ENCODE peak calls at places on chromosomes 6 and 20, in nine cellular contexts. E is GM23248, H is neural progenitor cell, N is PC-3, P is OCI-LY7, W is HCT116, I is MM.1S, Y is SK-N-SH, M is hepatocyte. L is an unnamed sample.

GRCh38 chr6:110744991-110745390 is 70.3 kb downstream of the CDK19 start:
- DNase-seq in E (no peak), H (no peak), N (no peak), P (no peak), W (no peak), I (no peak), Y (no peak), M (no peak), L (no peak)

GRCh38 chr6:106557837-106558236 is 71.5 kb downstream of the RTN4IP1 start:
- DNase-seq in E (peak), H (no peak), N (no peak), P (no peak), W (no peak), I (no peak), Y (no peak), M (no peak), L (no peak)

GRCh38 chr6:63527658-63528514 is 44.4 kb upstream of the LOC128125822 start:
- DNase-seq in E (peak), H (no peak), N (peak), P (no peak), W (peak), I (no peak), Y (no peak), M (peak), L (no peak)

GRCh38 chr6:74073429-74073828 is 377.4 kb downstream of the CD109 start:
- DNase-seq in E (peak), H (no peak), N (peak), P (no peak), W (peak), I (no peak), Y (no peak), M (peak), L (no peak)

GRCh38 chr6:124002377-124003081 is 198.9 kb downstream of the NKAIN2 start:
- DNase-seq in E (no peak), H (no peak), N (no peak), P (no peak), W (no peak), I (peak), Y (no peak), M (peak), L (no peak)

GRCh38 chr6:56802570-56802969 is 152.3 kb upstream of the BEND6 start:
- DNase-seq in E (peak), H (no peak), N (peak), P (no peak), W (no peak), I (no peak), Y (no peak), M (no peak), L (no peak)

GRCh38 chr6:168716581-168716980 is 275.6 kb downstream of the SMOC2 start:
- DNase-seq in E (no peak), H (no peak), N (no peak), P (no peak), W (no peak), I (no peak), Y (no peak), M (no peak), L (no peak)

GRCh38 chr20:23601715-23602114 is 4.0 kb downstream of the CST9 start:
- DNase-seq in E (no peak), H (no peak), N (no peak), P (no peak), W (no peak), I (no peak), Y (no peak), M (no peak), L (no peak)

GRCh38 chr6:166757226-166758135 is 130.4 kb upstream of the RPS6KA2 start:
- DNase-seq in E (peak), H (peak), N (no peak), P (no peak), W (no peak), I (no peak), Y (peak), M (peak), L (no peak)

GRCh38 chr6:125670586-125670985 is 78.8 kb upstream of the HEY2 start:
- DNase-seq in E (peak), H (peak), N (no peak), P (no peak), W (no peak), I (no peak), Y (no peak), M (peak), L (peak)

GRCh38 chr6:31243508-31243907 is 28.4 kb downstream of the HLA-C start:
- DNase-seq in E (no peak), H (no peak), N (peak), P (no peak), W (no peak), I (peak), Y (no peak), M (no peak), L (no peak)

GRCh38 chr6:13013681-13014550 is 297.3 kb downstream of the PHACTR1 start:
- DNase-seq in E (peak), H (peak), N (no peak), P (no peak), W (no peak), I (no peak), Y (peak), M (peak), L (peak)

GRCh38 chr6:33771342-33772113 is 17.4 kb downstream of the LEMD2 start:
- DNase-seq in E (peak), H (peak), N (peak), P (peak), W (peak), I (peak), Y (peak), M (peak), L (peak)

GRCh38 chr20:20024942-20025341 is 7.8 kb downstream of the NAA20 start:
- DNase-seq in E (peak), H (no peak), N (no peak), P (no peak), W (no peak), I (no peak), Y (no peak), M (no peak), L (no peak)

GRCh38 chr20:45851501-45851900 is 5.7 kb downstream of the ACOT8 start:
- DNase-seq in E (no peak), H (no peak), N (no peak), P (no peak), W (no peak), I (no peak), Y (no peak), M (no peak), L (no peak)

GRCh38 chr6:83615025-83615999 is 93.6 kb downstream of the SNAP91 start:
- DNase-seq in E (peak), H (peak), N (peak), P (peak), W (peak), I (peak), Y (peak), M (peak), L (peak)

GRCh38 chr20:10673831-10674683 is at the start of gene JAG1:
- DNase-seq in E (peak), H (peak), N (peak), P (peak), W (peak), I (peak), Y (peak), M (peak), L (peak)

GRCh38 chr6:55925292-55925691 is 49.9 kb upstream of the BMP5 start:
- DNase-seq in E (peak), H (no peak), N (peak), P (no peak), W (peak), I (no peak), Y (no peak), M (no peak), L (no peak)

GRCh38 chr6:158545043-158545966 is 14.6 kb upstream of the TMEM181 start:
- DNase-seq in E (no peak), H (no peak), N (no peak), P (no peak), W (no peak), I (no peak), Y (no peak), M (no peak), L (no peak)

GRCh38 chr20:33840759-33841438 is 29.8 kb downstream of the CHMP4B start:
- DNase-seq in E (no peak), H (no peak), N (no peak), P (no peak), W (no peak), I (peak), Y (peak), M (no peak), L (no peak)

GRCh38 chr6:45487645-45488044 is 109.9 kb upstream of the SUPT3H start:
- DNase-seq in E (no peak), H (no peak), N (no peak), P (no peak), W (no peak), I (peak), Y (no peak), M (no peak), L (no peak)

GRCh38 chr6:134534708-134535149 is 216.8 kb upstream of the SGK1 start:
- DNase-seq in E (peak), H (no peak), N (peak), P (no peak), W (no peak), I (no peak), Y (no peak), M (no peak), L (no peak)

GRCh38 chr6:168385858-168386735 is 54.9 kb upstream of the SMOC2 start:
- DNase-seq in E (no peak), H (no peak), N (no peak), P (no peak), W (no peak), I (no peak), Y (no peak), M (no peak), L (no peak)

GRCh38 chr6:135170849-135171248 is 10.3 kb upstream of the MYB start:
- DNase-seq in E (peak), H (no peak), N (peak), P (no peak), W (no peak), I (no peak), Y (no peak), M (no peak), L (no peak)

GRCh38 chr20:46850896-46851295 is 43.7 kb upstream of the EYA2 start:
- DNase-seq in E (no peak), H (no peak), N (no peak), P (no peak), W (no peak), I (no peak), Y (no peak), M (no peak), L (no peak)

GRCh38 chr6:45171380-45171779 is 156.8 kb upstream of the RUNX2 start:
- DNase-seq in E (no peak), H (no peak), N (no peak), P (no peak), W (no peak), I (no peak), Y (no peak), M (no peak), L (no peak)

GRCh38 chr6:125077453-125077852 is 76.1 kb upstream of the TPD52L1 start:
- DNase-seq in E (no peak), H (no peak), N (no peak), P (no peak), W (no peak), I (no peak), Y (no peak), M (no peak), L (peak)

GRCh38 chr6:16471898-16472297 is 233.5 kb downstream of the GMPR start:
- DNase-seq in E (no peak), H (no peak), N (no peak), P (no peak), W (no peak), I (no peak), Y (no peak), M (no peak), L (no peak)

GRCh38 chr6:29941476-29941875 is 856 bp upstream of the HLA-A start:
- DNase-seq in E (peak), H (no peak), N (no peak), P (peak), W (no peak), I (no peak), Y (no peak), M (no peak), L (no peak)

GRCh38 chr6:55802259-55802658 is 73.1 kb downstream of the BMP5 start:
- DNase-seq in E (no peak), H (no peak), N (no peak), P (no peak), W (no peak), I (no peak), Y (no peak), M (no peak), L (no peak)

GRCh38 chr6:100633096-100633766 is 168.5 kb upstream of the SIM1 start:
- DNase-seq in E (peak), H (peak), N (peak), P (no peak), W (peak), I (no peak), Y (no peak), M (peak), L (no peak)

GRCh38 chr20:52652271-52652670 is 319.9 kb upstream of the TSHZ2 start:
- DNase-seq in E (no peak), H (no peak), N (no peak), P (no peak), W (no peak), I (no peak), Y (no peak), M (no peak), L (no peak)

GRCh38 chr6:139981810-139982550 is 607.5 kb upstream of the CITED2 start:
- DNase-seq in E (peak), H (peak), N (peak), P (no peak), W (peak), I (no peak), Y (no peak), M (peak), L (peak)

GRCh38 chr6:110331383-110331782 is 26.8 kb downstream of the METTL24 start:
- DNase-seq in E (no peak), H (no peak), N (no peak), P (no peak), W (no peak), I (no peak), Y (no peak), M (no peak), L (no peak)

GRCh38 chr20:44215125-44215524 is 4.6 kb upstream of the OSER1 start:
- DNase-seq in E (peak), H (peak), N (peak), P (peak), W (peak), I (peak), Y (peak), M (peak), L (peak)

GRCh38 chr6:28167068-28167467 is 25.4 kb downstream of the ZKSCAN8 start:
- DNase-seq in E (peak), H (no peak), N (peak), P (no peak), W (no peak), I (no peak), Y (no peak), M (no peak), L (no peak)

DNA sequence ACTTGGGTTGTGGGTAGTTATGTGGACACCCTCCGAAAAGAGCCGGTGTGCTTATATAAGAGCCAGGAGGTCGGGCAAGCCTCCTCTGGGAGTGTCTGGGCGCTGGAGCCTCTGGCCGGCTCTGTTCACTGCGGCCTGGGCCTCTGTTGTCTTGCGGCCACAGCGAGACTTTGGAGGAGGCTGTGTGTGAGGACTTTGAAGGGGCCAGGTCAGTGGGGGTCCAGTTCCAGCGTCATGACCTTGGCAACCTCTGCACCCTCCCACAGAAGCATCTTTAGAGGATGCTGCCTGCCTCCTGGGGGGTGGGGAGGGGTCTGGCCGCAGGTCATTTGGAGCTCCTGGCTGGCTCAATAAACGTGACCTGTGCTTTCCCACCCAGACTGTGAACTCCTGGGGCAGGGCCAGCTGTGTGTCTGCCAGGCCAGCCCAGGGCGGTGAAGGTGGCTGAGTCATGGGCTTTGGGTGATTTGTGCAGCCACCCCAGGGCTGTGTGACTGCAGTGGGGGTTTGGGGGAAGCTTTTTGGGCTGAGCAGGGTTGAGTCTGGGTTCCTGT is 1.2 kb downstream of the TCEA2 start:
- DNase-seq in E (peak), H (no peak), N (peak), P (no peak), W (peak), I (no peak), Y (no peak), M (no peak), L (no peak)
- TF ChIP-seq EZH2phosphoT487 in E (no peak), H (no peak), N (no peak), P (no peak), W (no peak), I (no peak), Y (no peak), M (no peak), L (no peak)

DNA sequence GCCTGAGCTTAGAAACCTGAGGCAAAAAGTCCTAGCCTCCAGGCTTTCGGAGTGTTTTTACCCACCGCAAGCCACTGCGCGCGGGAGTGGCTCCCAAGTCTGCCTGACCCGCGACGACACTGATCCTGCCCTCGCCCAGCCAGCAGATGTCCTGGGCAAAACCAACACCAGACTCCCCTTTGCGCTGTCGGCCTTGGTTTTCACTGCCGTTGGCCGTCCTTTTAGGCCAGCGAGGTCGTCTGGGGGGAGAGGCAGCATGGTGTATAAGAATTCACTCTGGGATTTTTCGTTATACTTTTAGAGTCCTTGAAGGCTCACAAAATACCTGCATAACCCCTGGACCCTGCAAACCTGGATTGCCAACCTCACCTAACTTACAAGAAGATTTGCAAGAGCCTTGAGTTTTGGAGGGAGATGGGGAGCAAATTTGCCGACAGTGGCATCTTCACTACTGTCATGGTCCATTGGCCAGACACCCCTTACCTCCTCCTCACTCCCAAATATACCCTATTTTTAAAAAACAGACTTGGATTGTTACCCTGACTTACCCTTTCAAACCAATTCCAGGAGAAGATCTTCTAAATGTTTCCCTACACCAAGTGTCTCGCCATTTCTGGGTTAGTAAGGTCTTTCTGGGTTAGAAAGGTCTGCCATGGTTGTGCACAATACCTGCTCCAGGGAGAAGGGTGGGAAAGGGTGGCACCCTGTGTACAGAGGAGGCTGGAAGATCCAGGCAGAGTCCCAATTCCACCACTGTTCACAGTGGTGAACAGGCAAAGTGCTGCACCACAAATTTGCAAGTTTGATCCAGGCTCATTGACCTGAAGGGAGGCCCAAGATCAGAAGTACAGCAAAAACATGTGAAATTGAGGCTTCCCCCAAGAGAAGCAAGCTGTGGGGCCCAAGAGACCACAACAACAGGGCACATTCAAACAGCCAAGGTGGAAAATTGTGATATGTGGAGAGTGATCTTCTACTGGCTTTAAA is 4.4 kb downstream of the FOXA2 start:
- DNase-seq in E (no peak), H (peak), N (no peak), P (no peak), W (no peak), I (no peak), Y (no peak), M (no peak), L (peak)
- TF ChIP-seq EZH2phosphoT487 in E (no peak), H (peak), N (no peak), P (no peak), W (no peak), I (no peak), Y (peak), M (no peak), L (no peak)

DNA sequence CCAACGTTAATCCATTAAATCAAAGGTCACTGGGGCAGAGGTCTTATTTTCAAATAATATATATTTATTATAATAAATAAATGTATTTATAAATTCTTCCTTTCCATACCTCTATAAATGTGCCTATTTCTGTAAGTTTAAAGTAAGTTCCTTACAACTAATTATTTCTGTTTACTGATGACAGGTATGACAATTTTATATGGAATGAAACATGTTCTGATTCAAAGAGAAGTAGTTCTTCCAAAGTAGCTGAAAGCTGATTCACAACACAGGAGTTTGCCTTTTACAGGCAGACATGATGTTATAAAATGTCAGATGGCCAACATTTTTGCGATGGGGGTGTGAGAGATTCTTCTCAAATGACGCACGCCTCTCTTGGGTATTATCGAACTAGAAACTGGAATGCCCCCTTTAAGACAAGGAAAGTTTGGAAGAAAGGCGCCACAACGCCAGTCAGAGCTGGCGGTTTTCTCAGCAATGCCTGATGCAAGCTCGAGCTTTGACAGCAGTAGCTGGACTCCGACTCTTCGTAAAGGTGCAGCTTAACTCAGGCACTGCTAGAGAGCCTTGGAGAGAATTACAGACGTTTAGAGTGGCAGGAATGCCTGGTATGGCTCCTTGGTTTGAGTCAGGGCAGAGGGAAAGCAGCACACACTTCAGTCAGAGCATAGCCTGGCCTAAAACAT is 92.1 kb downstream of the FOXC1 start:
- DNase-seq in E (peak), H (peak), N (peak), P (no peak), W (no peak), I (no peak), Y (no peak), M (peak), L (peak)
- TF ChIP-seq EZH2phosphoT487 in E (peak), H (no peak), N (no peak), P (no peak), W (no peak), I (no peak), Y (no peak), M (no peak), L (no peak)

GRCh38 chr20:59032713-59033059 is 551 bp upstream of the ATP5F1E start:
- DNase-seq in E (peak), H (no peak), N (peak), P (no peak), W (peak), I (no peak), Y (peak), M (peak), L (no peak)
- TF ChIP-seq EZH2phosphoT487 in E (no peak), H (no peak), N (no peak), P (no peak), W (no peak), I (no peak), Y (no peak), M (no peak), L (no peak)

GRCh38 chr6:14894105-14894504 is 351.8 kb upstream of the JARID2 start:
- DNase-seq in E (no peak), H (no peak), N (no peak), P (no peak), W (no peak), I (no peak), Y (no peak), M (no peak), L (no peak)

GRCh38 chr6:14897836-14898235 is 348.0 kb upstream of the JARID2 start:
- DNase-seq in E (no peak), H (no peak), N (no peak), P (no peak), W (no peak), I (no peak), Y (no peak), M (no peak), L (no peak)

GRCh38 chr6:14900919-14901318 is 344.9 kb upstream of the JARID2 start:
- DNase-seq in E (no peak), H (no peak), N (no peak), P (no peak), W (no peak), I (no peak), Y (no peak), M (no peak), L (no peak)

DNA sequence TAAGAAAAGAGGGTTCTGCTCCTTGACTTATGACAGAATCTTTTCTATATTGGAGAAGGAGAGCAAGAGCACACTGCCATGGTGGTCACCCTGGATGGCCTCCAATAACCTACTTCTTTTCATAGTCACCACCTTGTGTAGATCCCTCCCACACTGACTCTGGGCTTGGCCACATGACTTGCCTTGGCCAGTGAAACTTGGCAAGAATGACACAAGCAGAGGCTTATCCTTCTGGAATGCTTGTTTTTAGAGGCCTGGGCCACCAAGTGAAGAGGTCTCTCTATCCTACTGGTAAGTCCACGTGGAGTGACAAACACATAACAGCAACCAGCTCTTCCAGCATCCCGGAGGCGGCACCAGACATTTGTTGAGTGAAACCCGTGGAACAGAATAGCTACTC is 349.4 kb upstream of the JARID2 start:
- DNase-seq in E (peak), H (no peak), N (no peak), P (no peak), W (no peak), I (no peak), Y (no peak), M (no peak), L (no peak)
- TF ChIP-seq EZH2phosphoT487 in E (no peak), H (no peak), N (no peak), P (no peak), W (no peak), I (no peak), Y (no peak), M (no peak), L (no peak)